ENCODE peak calls at places on chromosomes 6 and 20, in four cellular contexts. One of them, this sample, is unnamed. For H3K4me1, the result is how much of the 10 kb centered on the place peaks cover.

GRCh38 chr20:31705598-31706597 is 16.8 kb downstream of the BCL2L1 start:
- DNase-seq in A549: no peak
- DNase-seq in K562: no peak
- DNase-seq in HepG2: peak
- DNase-seq in this sample: no peak

GRCh38 chr6:41683460-41684310 is 45.4 kb downstream of the MDFI start:
- DNase-seq in A549: peak
- DNase-seq in K562: peak
- DNase-seq in HepG2: peak
- DNase-seq in this sample: peak

GRCh38 chr6:47033029-47033796 is 8.9 kb downstream of the ADGRF1 start:
- DNase-seq in A549: no peak
- DNase-seq in K562: no peak
- DNase-seq in HepG2: no peak
- DNase-seq in this sample: no peak

GRCh38 chr6:154908723-154909122 is 86.4 kb upstream of the TIAM2 start:
- DNase-seq in A549: no peak
- DNase-seq in K562: no peak
- DNase-seq in HepG2: no peak
- DNase-seq in this sample: no peak

GRCh38 chr6:29647927-29648642 is 8.8 kb upstream of the MOG start:
- DNase-seq in A549: peak
- DNase-seq in K562: no peak
- DNase-seq in HepG2: peak
- DNase-seq in this sample: peak

GRCh38 chr20:57094171-57094891 is 172.1 kb downstream of the BMP7 start:
- DNase-seq in A549: no peak
- DNase-seq in K562: no peak
- DNase-seq in HepG2: no peak
- DNase-seq in this sample: no peak

GRCh38 chr6:126123226-126123625 is 136.9 kb downstream of the TRMT11 start:
- DNase-seq in A549: no peak
- DNase-seq in K562: peak
- DNase-seq in HepG2: no peak
- DNase-seq in this sample: peak

GRCh38 chr6:141598487-141598886 is 534.2 kb upstream of the GJE1 start:
- DNase-seq in A549: no peak
- DNase-seq in K562: no peak
- DNase-seq in HepG2: no peak
- DNase-seq in this sample: peak

GRCh38 chr6:26520088-26520839 is 17.9 kb upstream of the HMGN4 start:
- DNase-seq in A549: peak
- DNase-seq in K562: no peak
- DNase-seq in HepG2: peak
- DNase-seq in this sample: no peak

GRCh38 chr6:36914227-36914794 is 28.6 kb downstream of the C6orf89 start:
- DNase-seq in A549: peak
- DNase-seq in K562: no peak
- DNase-seq in HepG2: peak
- DNase-seq in this sample: peak

GRCh38 chr6:107292570-107293285 is 166.6 kb downstream of the PDSS2 start:
- DNase-seq in A549: no peak
- DNase-seq in K562: peak
- DNase-seq in HepG2: no peak
- DNase-seq in this sample: no peak

GRCh38 chr6:74603676-74604075 is 602.2 kb downstream of the COL12A1 start:
- DNase-seq in A549: no peak
- DNase-seq in K562: no peak
- DNase-seq in HepG2: no peak
- DNase-seq in this sample: peak

GRCh38 chr6:39769012-39769411 is 23.2 kb upstream of the DAAM2 start:
- DNase-seq in A549: no peak
- DNase-seq in K562: no peak
- DNase-seq in HepG2: no peak
- DNase-seq in this sample: no peak

GRCh38 chr6:162474722-162475121 is 252.8 kb downstream of the PRKN start:
- DNase-seq in A549: no peak
- DNase-seq in K562: no peak
- DNase-seq in HepG2: no peak
- DNase-seq in this sample: no peak

GRCh38 chr6:158160932-158161539 is 7.0 kb downstream of the SERAC1 start:
- DNase-seq in A549: no peak
- DNase-seq in K562: no peak
- DNase-seq in HepG2: no peak
- DNase-seq in this sample: peak

GRCh38 chr20:56776345-56776744 is 147.2 kb downstream of the TFAP2C start:
- DNase-seq in A549: no peak
- DNase-seq in K562: no peak
- DNase-seq in HepG2: no peak
- DNase-seq in this sample: no peak

GRCh38 chr6:134097114-134097707 is 44.8 kb upstream of the SLC2A12 start:
- DNase-seq in A549: peak
- DNase-seq in K562: peak
- DNase-seq in HepG2: peak
- DNase-seq in this sample: peak

GRCh38 chr20:1782181-1782580 is 113.0 kb upstream of the SIRPA start:
- DNase-seq in A549: no peak
- DNase-seq in K562: no peak
- DNase-seq in HepG2: no peak
- DNase-seq in this sample: no peak

GRCh38 chr6:2968600-2969135 is 2.7 kb downstream of the SERPINB6 start:
- DNase-seq in A549: no peak
- DNase-seq in K562: no peak
- DNase-seq in HepG2: no peak
- DNase-seq in this sample: no peak

GRCh38 chr6:166258854-166259276 is 49.3 kb downstream of the PRR18 start:
- DNase-seq in A549: no peak
- DNase-seq in K562: no peak
- DNase-seq in HepG2: no peak
- DNase-seq in this sample: no peak

GRCh38 chr6:125792172-125792571 is 1.4 kb downstream of the NCOA7 start:
- DNase-seq in A549: no peak
- DNase-seq in K562: no peak
- DNase-seq in HepG2: no peak
- DNase-seq in this sample: no peak

GRCh38 chr6:36757206-36757605 is 59.6 kb downstream of the RAB44 start:
- DNase-seq in A549: no peak
- DNase-seq in K562: no peak
- DNase-seq in HepG2: no peak
- DNase-seq in this sample: no peak

GRCh38 chr20:11769825-11770224 is 147.9 kb upstream of the BTBD3 start:
- DNase-seq in A549: no peak
- DNase-seq in K562: no peak
- DNase-seq in HepG2: no peak
- DNase-seq in this sample: no peak

GRCh38 chr6:118893095-118893881 is 664 bp upstream of the ASF1A start:
- DNase-seq in A549: no peak
- DNase-seq in K562: peak
- DNase-seq in HepG2: peak
- DNase-seq in this sample: peak

GRCh38 chr20:47606414-47607207 is 104.9 kb downstream of the NCOA3 start:
- DNase-seq in A549: no peak
- DNase-seq in K562: no peak
- DNase-seq in HepG2: no peak
- DNase-seq in this sample: no peak

GRCh38 chr20:64058536-64058935 is 4.5 kb upstream of the TCEA2 start:
- DNase-seq in A549: no peak
- DNase-seq in K562: no peak
- DNase-seq in HepG2: no peak
- DNase-seq in this sample: peak

GRCh38 chr20:57990396-57990987 is 238.0 kb downstream of the ANKRD60 start:
- DNase-seq in A549: no peak
- DNase-seq in K562: no peak
- DNase-seq in HepG2: no peak
- DNase-seq in this sample: no peak

GRCh38 chr20:51695574-51696303 is 72.5 kb downstream of the ATP9A start:
- DNase-seq in A549: peak
- DNase-seq in K562: no peak
- DNase-seq in HepG2: peak
- DNase-seq in this sample: peak

GRCh38 chr6:109672204-109672603 is 18.8 kb downstream of the AK9 start:
- DNase-seq in A549: no peak
- DNase-seq in K562: no peak
- DNase-seq in HepG2: no peak
- DNase-seq in this sample: peak

GRCh38 chr6:100346828-100347227 is 117.9 kb downstream of the SIM1 start:
- DNase-seq in A549: no peak
- DNase-seq in K562: no peak
- DNase-seq in HepG2: no peak
- DNase-seq in this sample: peak

GRCh38 chr20:6007529-6008103 is 46.2 kb downstream of the LRRN4 start:
- DNase-seq in A549: no peak
- DNase-seq in K562: no peak
- DNase-seq in HepG2: peak
- DNase-seq in this sample: no peak

GRCh38 chr6:36504982-36505381 is 42.3 kb downstream of the STK38 start:
- DNase-seq in A549: no peak
- DNase-seq in K562: no peak
- DNase-seq in HepG2: no peak
- DNase-seq in this sample: peak

GRCh38 chr6:29488874-29489273 is 1.1 kb upstream of the MAS1L start:
- DNase-seq in A549: no peak
- DNase-seq in K562: no peak
- DNase-seq in HepG2: no peak
- DNase-seq in this sample: no peak

GRCh38 chr6:148175511-148176188 is 167.0 kb upstream of the SASH1 start:
- DNase-seq in A549: no peak
- DNase-seq in K562: no peak
- DNase-seq in HepG2: no peak
- DNase-seq in this sample: peak

GRCh38 chr6:4128748-4129147 is 6.6 kb downstream of the ECI2 start:
- DNase-seq in A549: no peak
- DNase-seq in K562: peak
- DNase-seq in HepG2: no peak
- DNase-seq in this sample: peak

GRCh38 chr6:105896821-105897095 is 189.4 kb upstream of the PRDM1 start:
- DNase-seq in A549: peak
- DNase-seq in K562: peak
- DNase-seq in HepG2: peak
- DNase-seq in this sample: no peak
- H3K27ac ChIP-seq in A549: no peak
- H3K27ac ChIP-seq in K562: no peak
- H3K27ac ChIP-seq in HepG2: no peak
- H3K27ac ChIP-seq in this sample: no peak

GRCh38 chr20:9218412-9219001 is 149.6 kb downstream of the PLCB4 start:
- DNase-seq in A549: no peak
- DNase-seq in K562: peak
- DNase-seq in HepG2: no peak
- DNase-seq in this sample: peak
- TF ChIP-seq MAZ in A549: no peak
- TF ChIP-seq MAZ in K562: no peak
- TF ChIP-seq MAZ in HepG2: no peak
- TF ChIP-seq MAZ in this sample: no peak

GRCh38 chr6:111553580-111553979 is 52.1 kb downstream of the TRAF3IP2 start:
- DNase-seq in A549: no peak
- DNase-seq in K562: no peak
- DNase-seq in HepG2: no peak
- DNase-seq in this sample: no peak

GRCh38 chr6:111556004-111556403 is 49.7 kb downstream of the TRAF3IP2 start:
- DNase-seq in A549: no peak
- DNase-seq in K562: no peak
- DNase-seq in HepG2: no peak
- DNase-seq in this sample: no peak

GRCh38 chr6:111552999-111553398 is 52.7 kb downstream of the TRAF3IP2 start:
- DNase-seq in A549: no peak
- DNase-seq in K562: no peak
- DNase-seq in HepG2: no peak
- DNase-seq in this sample: no peak

GRCh38 chr6:111552241-111552744 is 53.4 kb downstream of the TRAF3IP2 start:
- DNase-seq in A549: no peak
- DNase-seq in K562: no peak
- DNase-seq in HepG2: no peak
- DNase-seq in this sample: peak

DNA sequence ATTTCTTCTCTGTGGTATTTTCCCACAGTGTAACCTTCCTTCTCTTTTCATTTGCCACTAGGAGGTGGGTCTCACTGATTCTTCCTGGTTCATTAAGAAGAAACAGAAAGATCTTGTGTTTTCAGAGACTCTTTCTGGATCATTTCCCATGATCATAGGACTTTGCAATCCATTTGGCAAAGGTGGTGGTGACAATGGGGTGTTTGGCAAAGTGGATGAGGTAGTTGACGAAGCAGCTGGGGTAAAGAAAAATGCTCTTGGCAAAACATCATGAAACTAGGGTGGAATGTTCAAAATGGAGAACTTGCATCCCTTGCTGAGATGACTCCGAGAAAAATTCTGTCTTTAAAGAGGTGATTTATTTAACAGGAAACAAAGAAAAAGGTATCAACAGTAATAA is 50.6 kb downstream of the TRAF3IP2 start:
- DNase-seq in A549: no peak
- DNase-seq in K562: no peak
- DNase-seq in HepG2: no peak
- DNase-seq in this sample: peak
- H3K4me1 ChIP-seq in A549: under half
- H3K4me1 ChIP-seq in K562: under half
- H3K4me1 ChIP-seq in HepG2: under half
- H3K4me1 ChIP-seq in this sample: under half

GRCh38 chr6:131849799-131850198 is 42.0 kb downstream of the ENPP1 start:
- DNase-seq in A549: no peak
- DNase-seq in K562: no peak
- DNase-seq in HepG2: no peak
- DNase-seq in this sample: no peak

GRCh38 chr6:131846905-131847304 is 39.1 kb downstream of the ENPP1 start:
- DNase-seq in A549: no peak
- DNase-seq in K562: no peak
- DNase-seq in HepG2: no peak
- DNase-seq in this sample: no peak

GRCh38 chr6:131844243-131844841 is 36.5 kb downstream of the ENPP1 start:
- DNase-seq in A549: no peak
- DNase-seq in K562: no peak
- DNase-seq in HepG2: peak
- DNase-seq in this sample: peak

GRCh38 chr6:131843768-131844167 is 35.9 kb downstream of the ENPP1 start:
- DNase-seq in A549: no peak
- DNase-seq in K562: no peak
- DNase-seq in HepG2: no peak
- DNase-seq in this sample: no peak

DNA sequence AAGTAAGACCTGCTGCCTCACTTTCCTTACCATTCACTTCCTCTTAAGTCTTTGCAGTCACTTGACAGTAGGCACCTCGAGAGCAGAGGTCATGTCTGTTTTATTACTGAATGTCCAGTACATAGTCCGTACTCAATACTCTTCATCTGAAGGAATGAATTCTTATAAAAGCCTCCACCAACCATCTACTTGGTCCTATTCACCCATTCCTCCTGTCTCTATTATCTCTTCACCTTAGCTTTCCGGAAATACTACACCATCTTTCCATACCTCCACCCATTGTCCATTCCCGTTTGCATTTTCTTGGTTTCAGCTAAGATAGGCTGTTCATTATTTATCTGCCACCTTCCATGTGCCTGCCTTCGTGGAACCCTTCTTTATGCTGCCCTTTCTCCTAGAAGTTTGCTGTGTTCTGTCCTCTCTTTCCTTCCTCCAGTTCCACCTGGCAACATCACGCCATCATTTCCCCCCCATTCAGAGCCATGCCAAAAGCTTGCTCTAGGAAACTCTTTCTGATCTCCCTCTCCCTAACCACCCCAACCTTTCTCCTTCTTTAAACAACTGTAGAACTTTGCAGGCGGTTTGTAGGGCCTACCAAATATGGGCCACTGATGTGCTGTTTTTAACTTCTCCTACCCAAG is 38.3 kb downstream of the ENPP1 start:
- DNase-seq in A549: no peak
- DNase-seq in K562: no peak
- DNase-seq in HepG2: no peak
- DNase-seq in this sample: no peak
- H3K27ac ChIP-seq in A549: no peak
- H3K27ac ChIP-seq in K562: no peak
- H3K27ac ChIP-seq in HepG2: peak
- H3K27ac ChIP-seq in this sample: no peak

This sample was measured in IMR-90.